ENCODE peak calls at places on chromosome 7, in ten cellular contexts. One of them, this sample, is unnamed.

GRCh38 chr7:22361795-22362194 is 4.8 kb upstream of the RAPGEF5 start:
- DNase-seq in sciatic nerve: no peak
- DNase-seq in activated CD4-positive, alpha-beta T cell treated with anti-CD3 and anti-CD28 coated beads, Interleukin-2, amount 50 U/mL, for 1 hour: no peak
- DNase-seq in astrocyte: no peak
- DNase-seq in fibroblast of mammary gland: peak
- DNase-seq in A172: peak
- DNase-seq in GM10248: no peak
- DNase-seq in T-helper 1 cell: no peak
- DNase-seq in GM06990: no peak
- DNase-seq in NCI-H1417: peak
- DNase-seq in this sample: no peak

GRCh38 chr7:139660317-139661042 is 117.3 kb downstream of the HIPK2 start:
- DNase-seq in sciatic nerve: no peak
- DNase-seq in activated CD4-positive, alpha-beta T cell treated with anti-CD3 and anti-CD28 coated beads, Interleukin-2, amount 50 U/mL, for 1 hour: no peak
- DNase-seq in astrocyte: peak
- DNase-seq in fibroblast of mammary gland: no peak
- DNase-seq in A172: no peak
- DNase-seq in GM10248: no peak
- DNase-seq in T-helper 1 cell: no peak
- DNase-seq in GM06990: no peak
- DNase-seq in NCI-H1417: no peak
- DNase-seq in this sample: no peak

GRCh38 chr7:101377189-101377736 is 14.6 kb downstream of the COL26A1 start:
- DNase-seq in sciatic nerve: no peak
- DNase-seq in activated CD4-positive, alpha-beta T cell treated with anti-CD3 and anti-CD28 coated beads, Interleukin-2, amount 50 U/mL, for 1 hour: no peak
- DNase-seq in astrocyte: no peak
- DNase-seq in fibroblast of mammary gland: no peak
- DNase-seq in A172: peak
- DNase-seq in GM10248: no peak
- DNase-seq in T-helper 1 cell: no peak
- DNase-seq in GM06990: no peak
- DNase-seq in NCI-H1417: no peak
- DNase-seq in this sample: no peak

GRCh38 chr7:28410628-28411578 is 1.4 kb upstream of the CREB5 start:
- DNase-seq in sciatic nerve: peak
- DNase-seq in activated CD4-positive, alpha-beta T cell treated with anti-CD3 and anti-CD28 coated beads, Interleukin-2, amount 50 U/mL, for 1 hour: no peak
- DNase-seq in astrocyte: peak
- DNase-seq in fibroblast of mammary gland: peak
- DNase-seq in A172: no peak
- DNase-seq in GM10248: peak
- DNase-seq in T-helper 1 cell: no peak
- DNase-seq in GM06990: peak
- DNase-seq in NCI-H1417: peak
- DNase-seq in this sample: no peak

GRCh38 chr7:43926193-43927043 is at the start of gene UBE2D4:
- DNase-seq in sciatic nerve: peak
- DNase-seq in activated CD4-positive, alpha-beta T cell treated with anti-CD3 and anti-CD28 coated beads, Interleukin-2, amount 50 U/mL, for 1 hour: peak
- DNase-seq in astrocyte: peak
- DNase-seq in fibroblast of mammary gland: peak
- DNase-seq in A172: peak
- DNase-seq in GM10248: peak
- DNase-seq in T-helper 1 cell: peak
- DNase-seq in GM06990: peak
- DNase-seq in NCI-H1417: peak
- DNase-seq in this sample: peak

GRCh38 chr7:131840291-131840690 is 283.9 kb upstream of the PODXL start:
- DNase-seq in sciatic nerve: no peak
- DNase-seq in activated CD4-positive, alpha-beta T cell treated with anti-CD3 and anti-CD28 coated beads, Interleukin-2, amount 50 U/mL, for 1 hour: no peak
- DNase-seq in astrocyte: no peak
- DNase-seq in fibroblast of mammary gland: no peak
- DNase-seq in A172: no peak
- DNase-seq in GM10248: no peak
- DNase-seq in T-helper 1 cell: no peak
- DNase-seq in GM06990: no peak
- DNase-seq in NCI-H1417: no peak
- DNase-seq in this sample: no peak

GRCh38 chr7:20647051-20647450 is 31.6 kb downstream of the ABCB5 start:
- DNase-seq in sciatic nerve: no peak
- DNase-seq in activated CD4-positive, alpha-beta T cell treated with anti-CD3 and anti-CD28 coated beads, Interleukin-2, amount 50 U/mL, for 1 hour: no peak
- DNase-seq in astrocyte: peak
- DNase-seq in fibroblast of mammary gland: peak
- DNase-seq in A172: peak
- DNase-seq in GM10248: no peak
- DNase-seq in T-helper 1 cell: no peak
- DNase-seq in GM06990: no peak
- DNase-seq in NCI-H1417: no peak
- DNase-seq in this sample: no peak

GRCh38 chr7:122532406-122533269 is 166.3 kb downstream of the RNF133 start:
- DNase-seq in sciatic nerve: no peak
- DNase-seq in activated CD4-positive, alpha-beta T cell treated with anti-CD3 and anti-CD28 coated beads, Interleukin-2, amount 50 U/mL, for 1 hour: no peak
- DNase-seq in astrocyte: no peak
- DNase-seq in fibroblast of mammary gland: peak
- DNase-seq in A172: no peak
- DNase-seq in GM10248: peak
- DNase-seq in T-helper 1 cell: no peak
- DNase-seq in GM06990: no peak
- DNase-seq in NCI-H1417: peak
- DNase-seq in this sample: no peak

GRCh38 chr7:43799605-43800004 is 41.1 kb downstream of the BLVRA start:
- DNase-seq in sciatic nerve: no peak
- DNase-seq in activated CD4-positive, alpha-beta T cell treated with anti-CD3 and anti-CD28 coated beads, Interleukin-2, amount 50 U/mL, for 1 hour: no peak
- DNase-seq in astrocyte: no peak
- DNase-seq in fibroblast of mammary gland: peak
- DNase-seq in A172: no peak
- DNase-seq in GM10248: no peak
- DNase-seq in T-helper 1 cell: no peak
- DNase-seq in GM06990: no peak
- DNase-seq in NCI-H1417: no peak
- DNase-seq in this sample: no peak

GRCh38 chr7:42854521-42855118 is 57.2 kb downstream of the C7orf25 start:
- DNase-seq in sciatic nerve: no peak
- DNase-seq in activated CD4-positive, alpha-beta T cell treated with anti-CD3 and anti-CD28 coated beads, Interleukin-2, amount 50 U/mL, for 1 hour: no peak
- DNase-seq in astrocyte: no peak
- DNase-seq in fibroblast of mammary gland: no peak
- DNase-seq in A172: no peak
- DNase-seq in GM10248: no peak
- DNase-seq in T-helper 1 cell: no peak
- DNase-seq in GM06990: no peak
- DNase-seq in NCI-H1417: no peak
- DNase-seq in this sample: no peak

GRCh38 chr7:27172388-27172774 is 1.7 kb downstream of the HOXA10 start:
- DNase-seq in sciatic nerve: peak
- DNase-seq in activated CD4-positive, alpha-beta T cell treated with anti-CD3 and anti-CD28 coated beads, Interleukin-2, amount 50 U/mL, for 1 hour: no peak
- DNase-seq in astrocyte: no peak
- DNase-seq in fibroblast of mammary gland: peak
- DNase-seq in A172: peak
- DNase-seq in GM10248: no peak
- DNase-seq in T-helper 1 cell: no peak
- DNase-seq in GM06990: no peak
- DNase-seq in NCI-H1417: peak
- DNase-seq in this sample: no peak

GRCh38 chr7:154912921-154913644 is 89.8 kb downstream of the PAXIP1 start:
- DNase-seq in sciatic nerve: no peak
- DNase-seq in activated CD4-positive, alpha-beta T cell treated with anti-CD3 and anti-CD28 coated beads, Interleukin-2, amount 50 U/mL, for 1 hour: no peak
- DNase-seq in astrocyte: no peak
- DNase-seq in fibroblast of mammary gland: no peak
- DNase-seq in A172: no peak
- DNase-seq in GM10248: no peak
- DNase-seq in T-helper 1 cell: no peak
- DNase-seq in GM06990: no peak
- DNase-seq in NCI-H1417: no peak
- DNase-seq in this sample: no peak

GRCh38 chr7:36661135-36661840 is 63.0 kb downstream of the AOAH start:
- DNase-seq in sciatic nerve: no peak
- DNase-seq in activated CD4-positive, alpha-beta T cell treated with anti-CD3 and anti-CD28 coated beads, Interleukin-2, amount 50 U/mL, for 1 hour: no peak
- DNase-seq in astrocyte: peak
- DNase-seq in fibroblast of mammary gland: peak
- DNase-seq in A172: peak
- DNase-seq in GM10248: no peak
- DNase-seq in T-helper 1 cell: no peak
- DNase-seq in GM06990: no peak
- DNase-seq in NCI-H1417: no peak
- DNase-seq in this sample: no peak

GRCh38 chr7:53119514-53119933 is 84.1 kb downstream of the POM121L12 start:
- DNase-seq in sciatic nerve: no peak
- DNase-seq in activated CD4-positive, alpha-beta T cell treated with anti-CD3 and anti-CD28 coated beads, Interleukin-2, amount 50 U/mL, for 1 hour: no peak
- DNase-seq in astrocyte: peak
- DNase-seq in fibroblast of mammary gland: no peak
- DNase-seq in A172: no peak
- DNase-seq in GM10248: peak
- DNase-seq in T-helper 1 cell: no peak
- DNase-seq in GM06990: no peak
- DNase-seq in NCI-H1417: no peak
- DNase-seq in this sample: no peak

GRCh38 chr7:111931016-111931517 is 275.1 kb downstream of the DOCK4 start:
- DNase-seq in sciatic nerve: no peak
- DNase-seq in activated CD4-positive, alpha-beta T cell treated with anti-CD3 and anti-CD28 coated beads, Interleukin-2, amount 50 U/mL, for 1 hour: no peak
- DNase-seq in astrocyte: peak
- DNase-seq in fibroblast of mammary gland: peak
- DNase-seq in A172: peak
- DNase-seq in GM10248: no peak
- DNase-seq in T-helper 1 cell: no peak
- DNase-seq in GM06990: no peak
- DNase-seq in NCI-H1417: no peak
- DNase-seq in this sample: no peak

GRCh38 chr7:142797799-142798377 is 27.1 kb downstream of the PRSS2 start:
- DNase-seq in sciatic nerve: no peak
- DNase-seq in activated CD4-positive, alpha-beta T cell treated with anti-CD3 and anti-CD28 coated beads, Interleukin-2, amount 50 U/mL, for 1 hour: peak
- DNase-seq in astrocyte: no peak
- DNase-seq in fibroblast of mammary gland: no peak
- DNase-seq in A172: no peak
- DNase-seq in GM10248: no peak
- DNase-seq in T-helper 1 cell: no peak
- DNase-seq in GM06990: no peak
- DNase-seq in NCI-H1417: no peak
- DNase-seq in this sample: no peak

GRCh38 chr7:22204312-22204711 is 152.6 kb downstream of the RAPGEF5 start:
- DNase-seq in sciatic nerve: no peak
- DNase-seq in activated CD4-positive, alpha-beta T cell treated with anti-CD3 and anti-CD28 coated beads, Interleukin-2, amount 50 U/mL, for 1 hour: no peak
- DNase-seq in astrocyte: no peak
- DNase-seq in fibroblast of mammary gland: no peak
- DNase-seq in A172: no peak
- DNase-seq in GM10248: no peak
- DNase-seq in T-helper 1 cell: no peak
- DNase-seq in GM06990: no peak
- DNase-seq in NCI-H1417: no peak
- DNase-seq in this sample: no peak

GRCh38 chr7:102860351-102860811 is 52.4 kb upstream of the LRRC17 start:
- DNase-seq in sciatic nerve: no peak
- DNase-seq in activated CD4-positive, alpha-beta T cell treated with anti-CD3 and anti-CD28 coated beads, Interleukin-2, amount 50 U/mL, for 1 hour: no peak
- DNase-seq in astrocyte: peak
- DNase-seq in fibroblast of mammary gland: peak
- DNase-seq in A172: no peak
- DNase-seq in GM10248: no peak
- DNase-seq in T-helper 1 cell: no peak
- DNase-seq in GM06990: no peak
- DNase-seq in NCI-H1417: no peak
- DNase-seq in this sample: no peak

GRCh38 chr7:97094531-97094930 is 23.0 kb upstream of the SDHAF3 start:
- DNase-seq in sciatic nerve: no peak
- DNase-seq in activated CD4-positive, alpha-beta T cell treated with anti-CD3 and anti-CD28 coated beads, Interleukin-2, amount 50 U/mL, for 1 hour: no peak
- DNase-seq in astrocyte: no peak
- DNase-seq in fibroblast of mammary gland: no peak
- DNase-seq in A172: no peak
- DNase-seq in GM10248: no peak
- DNase-seq in T-helper 1 cell: no peak
- DNase-seq in GM06990: no peak
- DNase-seq in NCI-H1417: peak
- DNase-seq in this sample: no peak

GRCh38 chr7:81903115-81903514 is 133.3 kb upstream of the HGF start:
- DNase-seq in sciatic nerve: no peak
- DNase-seq in activated CD4-positive, alpha-beta T cell treated with anti-CD3 and anti-CD28 coated beads, Interleukin-2, amount 50 U/mL, for 1 hour: no peak
- DNase-seq in astrocyte: no peak
- DNase-seq in fibroblast of mammary gland: no peak
- DNase-seq in A172: no peak
- DNase-seq in GM10248: no peak
- DNase-seq in T-helper 1 cell: no peak
- DNase-seq in GM06990: no peak
- DNase-seq in NCI-H1417: no peak
- DNase-seq in this sample: no peak

GRCh38 chr7:14834456-14834855 is 68.1 kb downstream of the DGKB start:
- DNase-seq in sciatic nerve: no peak
- DNase-seq in activated CD4-positive, alpha-beta T cell treated with anti-CD3 and anti-CD28 coated beads, Interleukin-2, amount 50 U/mL, for 1 hour: no peak
- DNase-seq in astrocyte: peak
- DNase-seq in fibroblast of mammary gland: peak
- DNase-seq in A172: peak
- DNase-seq in GM10248: no peak
- DNase-seq in T-helper 1 cell: no peak
- DNase-seq in GM06990: no peak
- DNase-seq in NCI-H1417: peak
- DNase-seq in this sample: no peak

GRCh38 chr7:29564455-29565185 is 985 bp downstream of the PRR15 start:
- DNase-seq in sciatic nerve: peak
- DNase-seq in activated CD4-positive, alpha-beta T cell treated with anti-CD3 and anti-CD28 coated beads, Interleukin-2, amount 50 U/mL, for 1 hour: no peak
- DNase-seq in astrocyte: peak
- DNase-seq in fibroblast of mammary gland: peak
- DNase-seq in A172: peak
- DNase-seq in GM10248: no peak
- DNase-seq in T-helper 1 cell: no peak
- DNase-seq in GM06990: no peak
- DNase-seq in NCI-H1417: no peak
- DNase-seq in this sample: no peak

GRCh38 chr7:128137096-128137655 is 103.9 kb upstream of the LEP start:
- DNase-seq in sciatic nerve: no peak
- DNase-seq in activated CD4-positive, alpha-beta T cell treated with anti-CD3 and anti-CD28 coated beads, Interleukin-2, amount 50 U/mL, for 1 hour: no peak
- DNase-seq in astrocyte: no peak
- DNase-seq in fibroblast of mammary gland: peak
- DNase-seq in A172: peak
- DNase-seq in GM10248: no peak
- DNase-seq in T-helper 1 cell: no peak
- DNase-seq in GM06990: no peak
- DNase-seq in NCI-H1417: peak
- DNase-seq in this sample: no peak

GRCh38 chr7:12643001-12643400 is 44.4 kb upstream of the ARL4A start:
- DNase-seq in sciatic nerve: no peak
- DNase-seq in activated CD4-positive, alpha-beta T cell treated with anti-CD3 and anti-CD28 coated beads, Interleukin-2, amount 50 U/mL, for 1 hour: no peak
- DNase-seq in astrocyte: peak
- DNase-seq in fibroblast of mammary gland: no peak
- DNase-seq in A172: no peak
- DNase-seq in GM10248: no peak
- DNase-seq in T-helper 1 cell: no peak
- DNase-seq in GM06990: no peak
- DNase-seq in NCI-H1417: no peak
- DNase-seq in this sample: no peak

GRCh38 chr7:78149787-78150186 is 351.2 kb downstream of the PHTF2 start:
- DNase-seq in sciatic nerve: no peak
- DNase-seq in activated CD4-positive, alpha-beta T cell treated with anti-CD3 and anti-CD28 coated beads, Interleukin-2, amount 50 U/mL, for 1 hour: no peak
- DNase-seq in astrocyte: peak
- DNase-seq in fibroblast of mammary gland: peak
- DNase-seq in A172: peak
- DNase-seq in GM10248: no peak
- DNase-seq in T-helper 1 cell: no peak
- DNase-seq in GM06990: no peak
- DNase-seq in NCI-H1417: no peak
- DNase-seq in this sample: no peak

GRCh38 chr7:130063036-130063435 is 7.3 kb upstream of the KLHDC10 start:
- DNase-seq in sciatic nerve: no peak
- DNase-seq in activated CD4-positive, alpha-beta T cell treated with anti-CD3 and anti-CD28 coated beads, Interleukin-2, amount 50 U/mL, for 1 hour: peak
- DNase-seq in astrocyte: no peak
- DNase-seq in fibroblast of mammary gland: peak
- DNase-seq in A172: peak
- DNase-seq in GM10248: no peak
- DNase-seq in T-helper 1 cell: peak
- DNase-seq in GM06990: peak
- DNase-seq in NCI-H1417: peak
- DNase-seq in this sample: peak

GRCh38 chr7:37698782-37699181 is 15.2 kb downstream of the GPR141 start:
- DNase-seq in sciatic nerve: no peak
- DNase-seq in activated CD4-positive, alpha-beta T cell treated with anti-CD3 and anti-CD28 coated beads, Interleukin-2, amount 50 U/mL, for 1 hour: no peak
- DNase-seq in astrocyte: no peak
- DNase-seq in fibroblast of mammary gland: no peak
- DNase-seq in A172: no peak
- DNase-seq in GM10248: no peak
- DNase-seq in T-helper 1 cell: no peak
- DNase-seq in GM06990: no peak
- DNase-seq in NCI-H1417: no peak
- DNase-seq in this sample: no peak

GRCh38 chr7:135454060-135454459 is 55.8 kb downstream of the CNOT4 start:
- DNase-seq in sciatic nerve: no peak
- DNase-seq in activated CD4-positive, alpha-beta T cell treated with anti-CD3 and anti-CD28 coated beads, Interleukin-2, amount 50 U/mL, for 1 hour: no peak
- DNase-seq in astrocyte: no peak
- DNase-seq in fibroblast of mammary gland: no peak
- DNase-seq in A172: no peak
- DNase-seq in GM10248: no peak
- DNase-seq in T-helper 1 cell: no peak
- DNase-seq in GM06990: peak
- DNase-seq in NCI-H1417: no peak
- DNase-seq in this sample: no peak